ENCODE peak calls at places on chromosomes 1 and 21, in eight cellular contexts. J is ovary, M is kidney, F is sigmoid colon, G is IMR-90, C is cardiac muscle cell, U is right cardiac atrium, Z is lower lobe of right lung. D is an unnamed sample.

GRCh38 chr1:62299426-62300200 is 19.6 kb downstream of the KANK4 start:
- DNase-seq in Z (no peak), F (no peak), C (no peak), G (no peak), U (peak; percentile 56), M (no peak), J (no peak), D (no peak)

GRCh38 chr1:4691766-4692405 is 37.5 kb downstream of the AJAP1 start:
- DNase-seq in U (no peak), G (no peak), J (no peak), Z (no peak), M (peak; percentile 44), F (no peak), C (no peak), D (no peak)

GRCh38 chr1:185154912-185155513 is 1.7 kb downstream of the TRMT1L start:
- DNase-seq in Z (no peak), G (peak; percentile 64), M (no peak), F (no peak), J (no peak), U (no peak), C (no peak), D (peak; percentile 3)

GRCh38 chr1:110155878-110156522 is 5.7 kb downstream of the SLC6A17 start:
- DNase-seq in Z (peak; percentile 60), M (peak; percentile 78), J (peak; percentile 76), U (peak; percentile 85), F (no peak), C (peak; percentile 90), G (peak; percentile 63), D (peak; percentile 85)

GRCh38 chr1:16903054-16903453 is 7.3 kb downstream of the RNU1-2 start:
- DNase-seq in F (peak; percentile 73), M (no peak), J (no peak), C (peak; percentile 28), U (no peak), G (peak; percentile 71), Z (no peak), D (no peak)

GRCh38 chr21:32886339-32886738 is 114.8 kb upstream of the PAXBP1 start:
- DNase-seq in G (no peak), F (no peak), C (no peak), J (no peak), M (no peak), U (no peak), Z (no peak), D (no peak)

GRCh38 chr21:45156459-45156858 is 82.1 kb downstream of the ADARB1 start:
- DNase-seq in F (peak; percentile 53), G (no peak), U (no peak), J (no peak), M (no peak), C (no peak), Z (no peak), D (no peak)

GRCh38 chr1:211326528-211327340 is at the start of gene TRAF5:
- DNase-seq in U (peak; percentile 84), J (peak; percentile 69), M (peak; percentile 88), F (peak; percentile 76), Z (peak; percentile 71), C (peak; percentile 66), G (peak; percentile 55), D (peak; percentile 79)

GRCh38 chr1:246139745-246140182 is 367.3 kb downstream of the SMYD3 start:
- DNase-seq in G (peak; percentile 93), M (no peak), C (no peak), Z (no peak), F (no peak), J (no peak), U (no peak), D (no peak)

GRCh38 chr1:7432102-7432895 is 338.8 kb upstream of the VAMP3 start:
- DNase-seq in U (peak; percentile 11), Z (peak; percentile 20), F (no peak), C (no peak), M (peak; percentile 48), J (no peak), G (no peak), D (peak; percentile 34)

GRCh38 chr1:205774277-205775014 is 836 bp downstream of the RAB29 start:
- DNase-seq in M (no peak), F (no peak), Z (peak; percentile 48), J (no peak), G (no peak), U (no peak), C (peak; percentile 5), D (peak; percentile 42)

GRCh38 chr1:156727492-156727891 is 777 bp upstream of the METTL25B start:
- DNase-seq in M (no peak), Z (no peak), J (no peak), F (no peak), U (no peak), G (no peak), C (no peak), D (no peak)

GRCh38 chr1:42323551-42323950 is 11.5 kb downstream of the FOXJ3 start:
- DNase-seq in F (no peak), U (no peak), G (no peak), J (no peak), Z (no peak), M (no peak), C (no peak), D (no peak)

GRCh38 chr1:98030976-98031375 is 110.1 kb upstream of the DPYD start:
- DNase-seq in J (no peak), M (no peak), F (no peak), C (no peak), Z (no peak), U (no peak), G (no peak), D (no peak)

GRCh38 chr1:116878804-116879477 is 30.8 kb upstream of the PTGFRN start:
- DNase-seq in M (no peak), C (peak; percentile 56), J (no peak), U (peak; percentile 69), Z (no peak), G (peak; percentile 17), F (peak; percentile 68), D (peak; percentile 64)

GRCh38 chr1:101073836-101074235 is 48.3 kb upstream of the DPH5 start:
- DNase-seq in J (no peak), G (no peak), F (no peak), U (no peak), C (no peak), M (no peak), Z (no peak), D (no peak)

GRCh38 chr1:30444850-30445249 is 278.5 kb downstream of the MATN1 start:
- DNase-seq in C (no peak), G (no peak), M (no peak), U (no peak), F (no peak), J (no peak), Z (no peak), D (no peak)

GRCh38 chr1:66416295-66416694 is 117.7 kb upstream of the SGIP1 start:
- DNase-seq in G (peak; percentile 20), J (no peak), U (no peak), C (no peak), F (no peak), M (no peak), Z (no peak), D (no peak)

GRCh38 chr1:45886229-45886628 is 82.8 kb downstream of the MAST2 start:
- DNase-seq in C (no peak), F (no peak), J (no peak), Z (no peak), G (no peak), M (no peak), U (no peak), D (no peak)

GRCh38 chr1:60296794-60297193 is 223.2 kb upstream of the C1orf87 start:
- DNase-seq in M (no peak), Z (no peak), J (no peak), C (no peak), U (no peak), G (no peak), F (no peak), D (no peak)

GRCh38 chr1:234535763-234536515 is 57.0 kb upstream of the TARBP1 start:
- DNase-seq in Z (peak; percentile 84), F (peak; percentile 93), M (peak; percentile 88), J (peak; percentile 56), C (no peak), U (peak; percentile 86), G (peak; percentile 70), D (peak; percentile 61)

GRCh38 chr1:180167721-180168467 is 13.2 kb downstream of the QSOX1 start:
- DNase-seq in J (no peak), C (peak; percentile 32), Z (peak; percentile 90), M (peak; percentile 87), G (peak; percentile 22), U (peak; percentile 69), F (peak; percentile 51), D (peak; percentile 30)

DNA sequence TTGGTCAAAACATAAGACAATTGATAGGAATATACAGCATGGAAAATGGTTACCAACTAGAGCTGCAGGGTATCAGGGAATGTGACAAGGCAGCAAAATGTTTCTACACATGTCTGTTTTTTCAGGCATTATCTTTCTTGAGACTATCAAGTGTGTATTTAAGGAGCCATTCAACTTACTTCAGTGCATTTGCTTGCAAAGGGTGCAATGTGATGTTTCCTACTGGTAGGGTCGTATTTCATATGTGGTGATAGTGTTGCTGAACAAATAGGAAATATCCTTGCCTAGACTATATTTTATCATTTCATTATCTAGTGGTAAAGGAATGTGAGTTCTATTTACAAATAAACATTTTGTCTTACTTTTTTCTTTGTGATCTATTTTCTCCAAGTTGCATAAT is 42.4 kb downstream of the PTPRC start:
- DNase-seq in G (peak; percentile 45), J (no peak), M (no peak), F (no peak), U (no peak), C (no peak), Z (no peak), D (no peak)
- H3K4me1 ChIP-seq in G (no peaks in the 10 kb centered on the region), J (no peaks in the 10 kb centered on the region), M (no peaks in the 10 kb centered on the region), F (no peaks in the 10 kb centered on the region), U (no peaks in the 10 kb centered on the region), C (peaks cover 17% of the 10 kb centered on the region), Z (peaks cover 22% of the 10 kb centered on the region), D (peaks cover 25% of the 10 kb centered on the region)

GRCh38 chr21:16194851-16195251 is 465.1 kb downstream of the USP25 start:
- DNase-seq in F (no peak), G (peak; percentile 17), Z (no peak), M (no peak), J (no peak), C (peak; percentile 21), U (no peak), D (peak; percentile 3)
- H3K4me3 ChIP-seq in F (peak overlapping the region; percentile 15), G (peak overlapping the region; percentile 6), Z (peak overlapping the region; percentile 45), M (peak overlapping the region; percentile 84), J (peak overlapping the region; percentile 46), C (peak overlapping the region; percentile 48), U (peak overlapping the region; percentile 95), D (no peak overlapping the region)

GRCh38 chr1:162003825-162004205 is 19.9 kb downstream of the OLFML2B start:
- DNase-seq in Z (no peak), M (peak; percentile 72), C (no peak), G (peak; percentile 83), J (no peak), F (no peak), U (peak; percentile 74), D (no peak)
- H3K27ac ChIP-seq in Z (peak overlapping the region; percentile 58), M (no peak overlapping the region), C (no peak overlapping the region), G (no peak overlapping the region), J (no peak overlapping the region), F (peak overlapping the region; percentile 48), U (no peak overlapping the region), D (no peak overlapping the region)

DNA sequence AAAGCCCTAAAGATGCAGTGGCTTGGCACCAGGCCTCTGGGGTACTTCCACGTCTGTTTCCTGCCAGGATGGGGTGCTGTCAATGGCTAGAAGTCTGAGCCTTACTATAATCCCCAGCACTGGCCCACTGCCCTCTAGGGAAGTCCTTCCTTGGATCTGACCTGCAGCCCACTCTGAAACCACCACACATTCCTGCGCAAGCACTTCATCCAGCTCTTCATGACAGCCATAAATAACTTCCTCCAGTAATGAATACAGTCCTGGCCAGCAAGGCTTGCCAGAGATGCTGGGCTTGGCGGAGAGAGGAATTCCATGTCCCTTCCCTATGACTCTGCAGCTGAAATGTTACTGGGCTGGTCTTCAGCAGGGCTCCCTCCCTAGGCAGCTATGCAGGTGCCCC is 32.6 kb downstream of the ALPL start:
- DNase-seq in U (peak; percentile 85), M (no peak), C (no peak), F (no peak), G (peak; percentile 76), Z (no peak), J (no peak), D (no peak)
- H3K4me1 ChIP-seq in U (peaks cover 26% of the 10 kb centered on the region), M (peaks cover 48% of the 10 kb centered on the region), C (no peaks in the 10 kb centered on the region), F (peaks cover 7% of the 10 kb centered on the region), G (peaks cover 5% of the 10 kb centered on the region), Z (peaks cover 40% of the 10 kb centered on the region), J (peaks cover 13% of the 10 kb centered on the region), D (peaks cover 12% of the 10 kb centered on the region)